ENCODE peak calls at places on chromosomes 1 and 21, in six cellular contexts. P is endothelial cell of umbilical vein, M is HepG2, B is K562, W is A549, Z is GM12878. G is an unnamed sample.

GRCh38 chr21:39730418-39731107 is 14.4 kb upstream of the IGSF5 start:
- DNase-seq in B (no peak), Z (no peak), W (no peak), M (no peak), P (no peak), G (no peak)

GRCh38 chr1:165717918-165718515 is 19.7 kb upstream of the ALDH9A1 start:
- DNase-seq in W (peak; percentile 62), B (peak; percentile 49), M (peak; percentile 69), P (peak; percentile 68), Z (no peak), G (peak; percentile 74)

GRCh38 chr1:14875781-14876564 is 277.5 kb downstream of the KAZN start:
- DNase-seq in W (no peak), Z (no peak), P (no peak), M (no peak), B (no peak), G (no peak)

GRCh38 chr1:207078578-207079132 is 10.0 kb upstream of the C4BPB start:
- DNase-seq in B (no peak), M (no peak), W (no peak), P (no peak), Z (no peak), G (no peak)

GRCh38 chr1:212072047-212072446 is 36.5 kb downstream of the DTL start:
- DNase-seq in W (no peak), B (no peak), M (no peak), Z (no peak), P (no peak), G (no peak)

GRCh38 chr1:93437976-93438605 is 9.8 kb upstream of the FNBP1L start:
- DNase-seq in Z (no peak), M (peak; percentile 49), B (peak; percentile 23), P (peak; percentile 69), W (peak; percentile 47), G (peak; percentile 55)

GRCh38 chr1:172906778-172907592 is 143.8 kb downstream of the TNFSF18 start:
- DNase-seq in P (peak; percentile 96), B (peak; percentile 44), M (no peak), W (no peak), Z (no peak), G (peak; percentile 41)

GRCh38 chr21:44955141-44955802 is 15.4 kb downstream of the SLX9 start:
- DNase-seq in P (no peak), W (no peak), Z (no peak), M (no peak), B (no peak), G (no peak)

GRCh38 chr1:118960026-118960561 is 28.0 kb downstream of the TBX15 start:
- DNase-seq in P (no peak), M (no peak), Z (peak; percentile 46), W (no peak), B (no peak), G (no peak)

GRCh38 chr1:66533804-66534745 is at the start of gene SGIP1:
- DNase-seq in M (no peak), B (peak; percentile 32), P (peak; percentile 88), Z (no peak), W (no peak), G (no peak)

DNA sequence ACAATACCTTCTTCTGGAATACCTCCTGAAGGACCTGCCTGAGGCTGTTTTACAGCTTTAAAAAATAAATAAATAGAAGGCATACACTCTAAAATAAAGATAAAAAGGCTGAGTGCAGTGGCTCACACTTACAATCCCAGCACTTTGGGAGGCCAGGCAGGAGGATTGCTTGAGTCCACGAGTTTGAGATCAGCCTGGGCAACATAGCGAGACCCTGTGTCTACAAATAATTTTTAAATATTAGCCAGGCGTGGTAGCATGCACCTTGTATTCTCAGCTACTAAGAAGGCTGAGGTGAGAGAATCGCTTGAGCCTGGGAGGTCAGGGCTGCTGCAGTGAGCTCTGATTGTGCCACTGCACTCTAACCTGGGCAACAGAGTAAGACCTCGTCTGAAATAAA is 75.0 kb downstream of the OSBPL9 start:
- DNase-seq in P (no peak), B (no peak), Z (no peak), W (no peak), M (no peak), G (no peak)
- TF ChIP-seq MYC in P (no peak), B (no peak), Z (no peak), W (no peak), M (no peak), G (no peak)

DNA sequence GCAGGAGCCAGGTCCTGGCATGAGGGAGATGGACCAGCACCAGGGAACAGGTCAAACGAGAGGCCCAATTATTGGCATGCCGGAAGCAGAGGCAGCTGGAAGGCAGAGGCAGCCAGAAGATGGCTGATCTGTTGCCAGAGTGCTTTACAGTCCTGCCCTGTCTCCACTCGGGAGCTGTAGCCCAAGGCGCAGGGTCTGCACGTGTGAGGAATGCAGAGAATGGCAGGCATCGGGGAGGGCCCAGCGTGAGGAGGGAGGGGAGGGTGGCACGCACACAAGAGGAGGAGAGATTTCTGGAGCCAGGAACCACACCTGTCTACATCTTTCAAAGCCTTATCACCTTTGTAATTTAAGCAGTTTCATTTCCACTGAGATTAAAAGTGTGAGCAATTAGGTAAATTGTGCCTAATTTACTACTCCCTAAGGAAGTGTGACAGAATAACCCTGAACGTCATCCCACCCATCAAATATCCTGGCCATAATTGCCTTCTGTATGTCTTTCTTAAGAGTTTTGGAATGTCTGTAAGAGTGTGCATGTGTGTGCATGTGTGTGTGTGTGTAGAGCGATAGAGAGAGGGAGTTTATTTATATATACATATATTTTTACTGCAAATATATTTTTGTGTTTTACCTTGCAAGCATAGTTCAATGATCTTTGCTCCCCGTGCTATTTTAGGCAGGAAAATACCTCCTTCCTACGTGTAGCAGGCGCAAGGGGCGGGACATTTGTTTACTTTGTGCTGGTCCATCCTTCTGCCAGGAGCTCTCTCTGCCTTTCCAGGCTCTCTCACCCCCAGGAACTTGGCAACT is 125.5 kb upstream of the SERBP1 start:
- DNase-seq in P (no peak), B (no peak), M (no peak), Z (no peak), W (no peak), G (no peak)
- TF ChIP-seq MYC in P (no peak), B (no peak), M (no peak), Z (no peak), W (no peak), G (no peak)

DNA sequence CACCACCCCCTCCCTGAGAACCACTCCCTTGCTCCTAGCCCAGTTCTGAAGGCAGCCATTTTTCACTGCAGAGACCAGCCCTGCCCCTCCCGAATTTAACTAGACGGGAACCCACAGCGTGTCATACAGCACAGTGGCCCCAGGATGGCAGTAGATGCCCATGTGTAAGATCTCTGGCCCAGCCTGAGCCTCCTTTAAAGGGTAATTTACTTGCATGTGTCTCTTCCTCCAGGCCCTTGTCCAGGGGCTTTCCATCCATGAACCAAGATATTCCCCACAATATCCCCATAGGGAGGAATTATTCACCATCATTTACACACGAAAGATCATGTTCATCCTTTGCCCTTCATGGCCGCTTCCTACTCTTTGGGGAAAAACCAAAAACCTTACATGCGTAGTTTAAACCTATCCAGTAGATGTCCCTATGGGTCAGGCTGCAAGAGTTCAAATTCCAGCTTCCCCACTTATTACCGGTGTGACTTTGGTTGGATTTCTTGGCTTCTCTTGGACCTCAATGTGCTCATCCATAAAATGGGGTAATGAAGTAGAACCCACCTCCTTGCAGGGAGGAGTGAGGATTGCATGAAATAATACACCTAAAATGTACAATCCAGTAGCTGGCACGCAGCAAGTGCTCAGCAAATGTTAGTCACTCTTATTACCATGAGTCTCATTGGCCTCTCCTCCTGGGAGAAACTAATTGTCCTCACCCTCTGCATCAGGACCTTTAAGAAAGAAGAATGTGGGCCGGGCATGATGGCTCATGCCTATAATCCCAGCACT is 4.0 kb upstream of the LACTBL1 start:
- DNase-seq in W (peak; percentile 78), B (peak; percentile 85), Z (peak; percentile 40), M (peak; percentile 74), P (peak; percentile 83), G (peak; percentile 80)
- TF ChIP-seq MYC in W (no peak), B (no peak), Z (no peak), M (no peak), P (no peak), G (peak; percentile 14)

GRCh38 chr1:69673301-69673700 is 105.6 kb downstream of the LRRC7 start:
- DNase-seq in Z (no peak), M (no peak), B (no peak), P (no peak), W (no peak), G (no peak)
- TF ChIP-seq MYC in Z (no peak), M (no peak), B (no peak), P (no peak), W (no peak), G (no peak)

GRCh38 chr1:81809808-81810207 is 9.1 kb downstream of the ADGRL2 start:
- DNase-seq in Z (no peak), P (no peak), M (no peak), W (no peak), B (no peak), G (no peak)
- TF ChIP-seq MYC in Z (no peak), P (no peak), M (no peak), W (no peak), B (no peak), G (no peak)

GRCh38 chr1:202069670-202070069 is 53.0 kb upstream of the GPR37L1 start:
- DNase-seq in B (peak; percentile 4), M (peak; percentile 82), P (no peak), Z (no peak), W (no peak), G (no peak)
- TF ChIP-seq MYC in B (no peak), M (no peak), P (no peak), Z (no peak), W (no peak), G (no peak)

G was measured in NB4.